ENCODE peak calls at places on chromosomes 1 and 21, in ten cellular contexts. U is thoracic aorta, E is left ventricle myocardium inferior, C is GM23338, B is heart left ventricle, V is ascending aorta, K is colonic mucosa, Y is heart right ventricle, L is body of pancreas, S is GM23248. J is an unnamed sample. For H3K4me1, the result is how much of the 10 kb centered on the place peaks cover.

GRCh38 chr1:29789221-29789909 is 553.0 kb downstream of the PTPRU start:
- DNase-seq in U (no peak), E (no peak), C (no peak), B (no peak), V (no peak), K (peak), Y (no peak), L (no peak), S (no peak), J (no peak)

GRCh38 chr1:2240251-2241156 is 12.4 kb downstream of the SKI start:
- DNase-seq in U (no peak), E (peak), C (no peak), B (peak), V (peak), K (no peak), Y (peak), L (peak), S (peak), J (no peak)

GRCh38 chr1:33182896-33183295 is 1.1 kb upstream of the TRIM62 start:
- DNase-seq in U (no peak), E (no peak), C (no peak), B (no peak), V (no peak), K (no peak), Y (no peak), L (no peak), S (no peak), J (no peak)

GRCh38 chr1:193249187-193249586 is 62.8 kb upstream of the B3GALT2 start:
- DNase-seq in U (no peak), E (no peak), C (no peak), B (no peak), V (no peak), K (no peak), Y (no peak), L (no peak), S (no peak), J (no peak)

GRCh38 chr1:86423873-86424272 is at the start of gene CLCA2:
- DNase-seq in U (no peak), E (no peak), C (no peak), B (no peak), V (no peak), K (no peak), Y (no peak), L (no peak), S (no peak), J (no peak)

GRCh38 chr1:209431813-209432442 is 151.6 kb upstream of the CAMK1G start:
- DNase-seq in U (no peak), E (no peak), C (no peak), B (no peak), V (no peak), K (no peak), Y (no peak), L (no peak), S (no peak), J (no peak)

GRCh38 chr1:9629445-9630201 is 21.9 kb upstream of the PIK3CD start:
- DNase-seq in U (no peak), E (peak), C (no peak), B (peak), V (peak), K (peak), Y (peak), L (no peak), S (no peak), J (peak)

GRCh38 chr1:220001095-220001501 is 45.2 kb downstream of the EPRS1 start:
- DNase-seq in U (no peak), E (no peak), C (no peak), B (no peak), V (no peak), K (no peak), Y (no peak), L (no peak), S (no peak), J (no peak)

GRCh38 chr1:73639494-73639893 is 558.5 kb downstream of the LRRIQ3 start:
- DNase-seq in U (no peak), E (no peak), C (no peak), B (no peak), V (no peak), K (no peak), Y (no peak), L (no peak), S (no peak), J (no peak)

GRCh38 chr1:110542730-110543129 is 23.8 kb upstream of the KCNA10 start:
- DNase-seq in U (no peak), E (no peak), C (peak), B (no peak), V (no peak), K (no peak), Y (no peak), L (no peak), S (peak), J (no peak)

GRCh38 chr1:7262611-7263010 is 477.4 kb downstream of the CAMTA1 start:
- DNase-seq in U (no peak), E (no peak), C (no peak), B (no peak), V (no peak), K (peak), Y (no peak), L (peak), S (no peak), J (no peak)

GRCh38 chr1:156948708-156949107 is 28.3 kb downstream of the LRRC71 start:
- DNase-seq in U (no peak), E (no peak), C (peak), B (no peak), V (no peak), K (no peak), Y (no peak), L (no peak), S (no peak), J (no peak)

GRCh38 chr1:94130851-94131595 is 10.1 kb upstream of the ABCA4 start:
- DNase-seq in U (no peak), E (no peak), C (no peak), B (no peak), V (no peak), K (no peak), Y (no peak), L (no peak), S (peak), J (no peak)

GRCh38 chr1:200415693-200416593 is 6.1 kb upstream of the ZNF281 start:
- DNase-seq in U (peak), E (no peak), C (no peak), B (peak), V (peak), K (no peak), Y (peak), L (peak), S (peak), J (peak)

GRCh38 chr1:35184495-35185199 is 8.3 kb downstream of the SFPQ start:
- DNase-seq in U (no peak), E (no peak), C (no peak), B (no peak), V (no peak), K (no peak), Y (no peak), L (no peak), S (no peak), J (no peak)
- H3K4me1 ChIP-seq in U (under half), E (half or more), C (under half), B (half or more), V (under half), K (under half), Y (under half), L (half or more), S (under half), J (half or more)

DNA sequence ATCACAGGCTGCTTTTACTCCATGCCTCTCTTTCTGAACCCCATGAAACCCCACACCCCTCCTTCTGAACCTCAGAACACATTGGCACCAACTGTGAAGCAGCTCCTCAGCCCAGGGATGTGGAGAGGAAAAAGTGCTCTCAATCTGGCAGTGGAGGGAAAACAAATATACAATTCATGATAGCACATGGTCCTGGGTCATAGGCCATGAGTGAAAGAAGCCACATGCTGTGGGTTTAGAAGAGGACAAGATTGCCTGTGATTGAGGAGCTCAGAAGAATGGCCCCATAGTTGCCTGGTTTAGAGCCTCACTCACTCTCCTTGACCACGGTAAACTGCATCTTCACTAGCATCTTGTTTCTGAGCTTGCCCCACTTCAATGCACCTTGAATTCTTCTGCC is 111.5 kb upstream of the GADD45A start:
- DNase-seq in U (no peak), E (no peak), C (no peak), B (no peak), V (no peak), K (no peak), Y (no peak), L (no peak), S (no peak), J (no peak)
- H3K4me1 ChIP-seq in U (under half), E (under half), C (under half), B (under half), V (under half), K (under half), Y (under half), L (half or more), S (under half), J (under half)

DNA sequence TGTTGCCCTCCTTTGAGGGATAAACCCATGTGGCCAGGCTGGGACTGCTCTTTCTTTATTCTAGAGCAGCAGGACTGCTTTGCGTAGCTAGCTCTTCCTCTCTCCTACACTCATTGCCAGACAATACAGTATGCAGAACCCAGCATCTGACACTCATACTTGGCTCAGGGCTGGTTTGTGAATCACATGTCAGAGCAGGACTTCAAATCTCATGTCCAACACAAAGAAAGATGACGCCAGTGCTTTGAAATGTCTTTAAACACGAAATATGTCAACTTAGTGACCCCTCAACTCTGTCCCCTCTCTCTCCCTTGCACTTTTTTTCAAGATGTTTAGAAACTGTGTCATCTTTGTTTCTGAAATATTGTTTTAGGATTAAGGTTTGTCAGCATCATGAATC is 135.0 kb downstream of the TGFB2 start:
- DNase-seq in U (no peak), E (no peak), C (no peak), B (peak), V (no peak), K (no peak), Y (peak), L (no peak), S (peak), J (no peak)
- H3K4me1 ChIP-seq in U (under half), E (under half), C (under half), B (under half), V (under half), K (under half), Y (under half), L (under half), S (half or more), J (under half)

GRCh38 chr21:45401054-45401518 is 3.9 kb upstream of the COL18A1 start:
- DNase-seq in U (no peak), E (no peak), C (no peak), B (no peak), V (no peak), K (no peak), Y (no peak), L (no peak), S (peak), J (no peak)

GRCh38 chr21:45396620-45396995 is 8.4 kb upstream of the COL18A1 start:
- DNase-seq in U (no peak), E (no peak), C (no peak), B (no peak), V (no peak), K (no peak), Y (no peak), L (no peak), S (no peak), J (no peak)

GRCh38 chr21:45393833-45394638 is 10.9 kb upstream of the COL18A1 start:
- DNase-seq in U (no peak), E (no peak), C (no peak), B (no peak), V (no peak), K (no peak), Y (no peak), L (peak), S (no peak), J (no peak)

GRCh38 chr21:45393021-45393420 is 11.9 kb upstream of the COL18A1 start:
- DNase-seq in U (no peak), E (peak), C (no peak), B (no peak), V (no peak), K (no peak), Y (no peak), L (peak), S (no peak), J (peak)

GRCh38 chr21:45397381-45397780 is 7.6 kb upstream of the COL18A1 start:
- DNase-seq in U (no peak), E (no peak), C (no peak), B (no peak), V (no peak), K (no peak), Y (no peak), L (no peak), S (no peak), J (no peak)
- H3K4me1 ChIP-seq in U (under half), E (under half), C (under half), B (under half), V (under half), K (under half), Y (under half), L (under half), S (under half), J (under half)

GRCh38 chr1:17007121-17007520 is 4.6 kb downstream of the ATP13A2 start:
- DNase-seq in U (no peak), E (no peak), C (peak), B (no peak), V (no peak), K (no peak), Y (no peak), L (no peak), S (no peak), J (no peak)

GRCh38 chr1:17005365-17005740 is 6.4 kb downstream of the ATP13A2 start:
- DNase-seq in U (no peak), E (no peak), C (no peak), B (no peak), V (no peak), K (no peak), Y (no peak), L (no peak), S (no peak), J (no peak)

GRCh38 chr1:17009706-17010105 is 2.0 kb downstream of the ATP13A2 start:
- DNase-seq in U (no peak), E (no peak), C (no peak), B (no peak), V (no peak), K (peak), Y (no peak), L (no peak), S (no peak), J (no peak)

GRCh38 chr1:17010601-17011438 is 908 bp downstream of the ATP13A2 start:
- DNase-seq in U (no peak), E (peak), C (no peak), B (peak), V (no peak), K (peak), Y (peak), L (peak), S (peak), J (peak)

DNA sequence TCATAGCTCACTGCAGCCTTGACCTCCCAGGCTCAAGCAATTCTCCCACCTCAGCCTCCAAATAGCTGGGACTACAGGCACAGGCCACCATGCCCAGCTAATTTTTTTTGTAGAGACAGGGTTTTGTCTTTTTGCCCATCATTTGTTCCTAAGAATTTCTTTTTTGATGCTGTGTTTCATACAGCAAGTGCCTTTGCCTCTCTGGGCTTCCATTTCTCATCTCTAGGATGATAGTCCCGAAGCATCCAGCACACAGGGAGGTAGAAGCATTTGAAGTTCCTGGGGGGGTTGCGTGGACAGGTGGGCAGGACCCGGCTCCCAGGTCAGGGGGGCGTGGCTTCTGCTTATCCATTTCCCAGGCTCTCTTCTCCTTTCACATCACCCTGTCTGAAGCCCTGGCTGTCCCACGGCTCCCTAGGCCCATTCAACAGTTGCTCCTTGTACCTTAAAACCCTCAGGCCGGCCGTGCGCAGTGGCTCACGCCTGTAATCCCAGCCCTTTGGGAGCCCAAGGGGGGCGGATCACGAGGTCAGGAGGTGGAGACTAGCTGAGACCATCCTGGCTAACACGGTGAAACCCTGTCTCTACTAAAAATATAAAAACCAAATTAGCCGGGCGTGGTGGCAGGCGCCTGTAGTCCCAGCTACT is 3.4 kb downstream of the ATP13A2 start:
- DNase-seq in U (no peak), E (no peak), C (no peak), B (no peak), V (no peak), K (no peak), Y (no peak), L (no peak), S (no peak), J (no peak)
- H3K4me1 ChIP-seq in U (under half), E (under half), C (under half), B (under half), V (under half), K (under half), Y (under half), L (under half), S (under half), J (under half)

DNA sequence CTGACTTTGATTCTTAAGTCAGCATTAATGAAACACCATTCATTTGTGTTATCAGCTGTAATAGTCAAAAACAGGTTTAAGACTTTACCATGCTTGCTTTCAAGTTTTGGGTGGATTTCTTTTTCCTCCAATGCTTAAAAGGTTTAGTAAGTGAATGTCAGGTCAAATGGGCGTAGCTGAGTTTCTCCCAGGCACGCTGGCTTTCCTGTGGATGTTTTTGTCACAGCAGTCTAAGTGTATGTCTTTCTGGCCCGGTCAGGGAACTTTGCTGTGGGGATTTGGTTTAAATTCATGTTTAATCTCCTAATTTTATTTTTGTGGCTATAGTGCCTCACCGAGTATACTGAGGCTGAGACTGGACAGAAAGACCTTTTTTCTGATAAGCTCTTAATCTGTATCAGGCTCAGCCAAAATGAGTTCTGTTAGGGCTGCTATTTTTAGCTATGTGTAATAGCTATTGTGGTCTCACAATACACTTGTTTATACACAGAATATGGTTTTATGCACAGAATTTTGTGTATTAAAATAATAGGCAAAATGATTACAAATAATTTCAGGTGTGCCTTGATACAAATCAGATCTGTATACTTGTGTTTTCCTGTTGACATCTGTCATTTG is 292.8 kb downstream of the DISC1 start:
- DNase-seq in U (no peak), E (no peak), C (no peak), B (no peak), V (no peak), K (no peak), Y (no peak), L (no peak), S (no peak), J (no peak)
- H3K4me1 ChIP-seq in U (under half), E (under half), C (under half), B (under half), V (under half), K (under half), Y (under half), L (under half), S (under half), J (under half)

DNA sequence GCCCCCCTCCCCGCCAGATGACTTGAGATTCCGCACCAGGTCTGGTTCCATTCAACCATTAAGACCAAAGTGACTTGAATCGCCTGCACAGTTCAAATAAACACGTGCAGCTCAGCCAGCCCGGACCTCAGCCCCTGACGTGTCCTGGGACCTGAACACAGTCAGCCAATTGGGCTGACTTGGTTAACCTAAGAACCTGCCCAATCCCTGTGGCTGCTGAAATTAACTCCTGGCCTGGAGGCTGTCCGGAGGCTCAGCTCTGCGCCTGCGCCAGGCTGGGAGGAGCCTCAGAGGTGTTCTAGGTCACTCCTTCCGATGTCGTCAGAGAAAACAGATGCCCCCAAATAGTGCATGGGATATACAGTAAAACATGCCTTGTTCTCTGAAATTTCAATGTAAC is 73.4 kb downstream of the SCCPDH start:
- DNase-seq in U (no peak), E (no peak), C (no peak), B (no peak), V (no peak), K (no peak), Y (no peak), L (no peak), S (no peak), J (no peak)
- H3K4me1 ChIP-seq in U (under half), E (half or more), C (under half), B (under half), V (under half), K (under half), Y (under half), L (under half), S (under half), J (under half)

DNA sequence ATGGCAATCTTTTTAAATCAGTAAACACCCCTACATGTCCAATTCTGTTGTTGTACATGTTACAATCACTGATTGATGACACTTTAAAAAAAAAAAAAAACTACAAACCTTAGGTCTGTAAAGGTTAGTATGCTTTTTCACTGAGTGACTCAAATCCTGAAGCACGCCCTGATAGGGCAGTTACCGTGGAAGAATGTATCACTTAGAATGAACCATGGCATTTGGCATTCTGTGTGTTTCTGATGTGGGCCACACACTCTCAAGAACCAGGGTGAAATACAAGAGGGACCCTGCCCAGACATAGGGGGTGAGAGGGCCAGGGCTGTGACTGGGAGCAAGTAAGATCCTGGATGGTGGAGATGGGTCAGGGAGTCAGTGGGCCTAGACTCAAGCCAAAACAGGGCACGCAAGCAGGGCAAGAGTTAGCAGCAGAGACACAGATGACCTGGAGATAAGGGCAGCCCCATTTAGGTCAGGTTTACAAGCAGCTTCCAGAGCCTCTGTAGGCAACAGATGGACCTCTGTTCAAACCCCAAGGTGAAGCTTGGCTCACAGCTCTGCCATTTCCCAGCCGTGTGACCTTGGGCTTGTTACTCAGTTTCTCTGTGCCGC is 47.6 kb upstream of the DMRTB1 start:
- DNase-seq in U (no peak), E (no peak), C (no peak), B (no peak), V (no peak), K (no peak), Y (no peak), L (no peak), S (peak), J (no peak)
- H3K4me1 ChIP-seq in U (under half), E (under half), C (under half), B (under half), V (under half), K (under half), Y (under half), L (under half), S (under half), J (under half)

J was measured in gastrocnemius medialis.